ENCODE peak calls at places on chromosomes 6 and 20, in five cellular contexts. One of them, this sample, is unnamed.

GRCh38 chr6:10759312-10759839 is 11.8 kb downstream of the TMEM14B start:
- DNase-seq in endodermal cell: peak; percentile 59
- DNase-seq in left lung: no peak
- DNase-seq in RPMI7951: peak; percentile 95
- DNase-seq in germinal center: peak; percentile 19
- DNase-seq in this sample: peak; percentile 64

GRCh38 chr6:51926125-51926524 is 161.3 kb downstream of the PKHD1 start:
- DNase-seq in germinal center: no peak
- DNase-seq in left lung: no peak
- DNase-seq in endodermal cell: no peak
- DNase-seq in RPMI7951: no peak
- DNase-seq in this sample: no peak

GRCh38 chr6:135146160-135146920 is 34.8 kb upstream of the MYB start:
- DNase-seq in germinal center: no peak
- DNase-seq in left lung: no peak
- DNase-seq in endodermal cell: no peak
- DNase-seq in RPMI7951: peak; percentile 16
- DNase-seq in this sample: no peak

GRCh38 chr20:64229537-64230061 is 25.9 kb upstream of the PCMTD2 start:
- DNase-seq in RPMI7951: no peak
- DNase-seq in germinal center: no peak
- DNase-seq in endodermal cell: no peak
- DNase-seq in left lung: no peak
- DNase-seq in this sample: no peak

GRCh38 chr6:54992789-54993188 is 146.2 kb downstream of the FAM83B start:
- DNase-seq in endodermal cell: peak; percentile 70
- DNase-seq in germinal center: no peak
- DNase-seq in left lung: no peak
- DNase-seq in RPMI7951: no peak
- DNase-seq in this sample: peak; percentile 15

GRCh38 chr20:36355469-36356171 is 49.5 kb downstream of the DLGAP4 start:
- DNase-seq in germinal center: no peak
- DNase-seq in left lung: no peak
- DNase-seq in RPMI7951: peak; percentile 24
- DNase-seq in endodermal cell: no peak
- DNase-seq in this sample: no peak

GRCh38 chr6:150366118-150366778 is 2.6 kb upstream of the IYD start:
- DNase-seq in endodermal cell: no peak
- DNase-seq in RPMI7951: no peak
- DNase-seq in germinal center: no peak
- DNase-seq in left lung: no peak
- DNase-seq in this sample: no peak

GRCh38 chr20:20367681-20368413 is at the start of gene INSM1:
- DNase-seq in endodermal cell: peak; percentile 76
- DNase-seq in germinal center: peak; percentile 57
- DNase-seq in left lung: no peak
- DNase-seq in RPMI7951: no peak
- DNase-seq in this sample: no peak

GRCh38 chr6:117346142-117346930 is 79.4 kb downstream of the ROS1 start:
- DNase-seq in endodermal cell: no peak
- DNase-seq in germinal center: no peak
- DNase-seq in left lung: no peak
- DNase-seq in RPMI7951: peak; percentile 50
- DNase-seq in this sample: peak; percentile 28

GRCh38 chr6:47300417-47300816 is 9.3 kb downstream of the TNFRSF21 start:
- DNase-seq in left lung: no peak
- DNase-seq in germinal center: no peak
- DNase-seq in endodermal cell: no peak
- DNase-seq in RPMI7951: no peak
- DNase-seq in this sample: no peak

GRCh38 chr6:139778113-139778512 is 403.7 kb upstream of the CITED2 start:
- DNase-seq in RPMI7951: no peak
- DNase-seq in endodermal cell: no peak
- DNase-seq in germinal center: no peak
- DNase-seq in left lung: no peak
- DNase-seq in this sample: no peak

GRCh38 chr6:71419954-71420692 is 131.5 kb downstream of the OGFRL1 start:
- DNase-seq in RPMI7951: peak; percentile 49
- DNase-seq in left lung: peak; percentile 50
- DNase-seq in germinal center: peak; percentile 25
- DNase-seq in endodermal cell: no peak
- DNase-seq in this sample: no peak

GRCh38 chr20:3760980-3761379 is 6.6 kb downstream of the ADISSP start:
- DNase-seq in left lung: no peak
- DNase-seq in germinal center: no peak
- DNase-seq in RPMI7951: no peak
- DNase-seq in endodermal cell: no peak
- DNase-seq in this sample: peak; percentile 46

GRCh38 chr20:59992531-59992930 is 34.3 kb downstream of the CDH26 start:
- DNase-seq in RPMI7951: no peak
- DNase-seq in endodermal cell: no peak
- DNase-seq in left lung: no peak
- DNase-seq in germinal center: no peak
- DNase-seq in this sample: no peak

GRCh38 chr6:16432075-16433032 is 194.0 kb downstream of the GMPR start:
- DNase-seq in endodermal cell: no peak
- DNase-seq in left lung: peak; percentile 46
- DNase-seq in germinal center: peak; percentile 43
- DNase-seq in RPMI7951: peak; percentile 37
- DNase-seq in this sample: no peak

GRCh38 chr6:7414811-7415210 is 25.2 kb downstream of the RIOK1 start:
- DNase-seq in left lung: no peak
- DNase-seq in RPMI7951: peak; percentile 17
- DNase-seq in germinal center: no peak
- DNase-seq in endodermal cell: no peak
- DNase-seq in this sample: no peak

GRCh38 chr6:162621246-162621645 is 106.3 kb downstream of the PRKN start:
- DNase-seq in endodermal cell: peak; percentile 63
- DNase-seq in germinal center: no peak
- DNase-seq in left lung: no peak
- DNase-seq in RPMI7951: peak; percentile 4
- DNase-seq in this sample: no peak

GRCh38 chr20:1203630-1204029 is 376 bp downstream of the C20orf202 start:
- DNase-seq in left lung: no peak
- DNase-seq in RPMI7951: no peak
- DNase-seq in endodermal cell: peak; percentile 3
- DNase-seq in germinal center: no peak
- DNase-seq in this sample: no peak

GRCh38 chr6:47419621-47420020 is 58.0 kb upstream of the CD2AP start:
- DNase-seq in endodermal cell: no peak
- DNase-seq in RPMI7951: no peak
- DNase-seq in germinal center: no peak
- DNase-seq in left lung: no peak
- DNase-seq in this sample: no peak

GRCh38 chr6:140193269-140193668 is 818.8 kb upstream of the CITED2 start:
- DNase-seq in endodermal cell: no peak
- DNase-seq in RPMI7951: no peak
- DNase-seq in left lung: no peak
- DNase-seq in germinal center: no peak
- DNase-seq in this sample: peak; percentile 8

GRCh38 chr6:73704260-73704659 is 8.3 kb downstream of the CD109 start:
- DNase-seq in left lung: no peak
- DNase-seq in endodermal cell: no peak
- DNase-seq in RPMI7951: peak; percentile 99
- DNase-seq in germinal center: no peak
- DNase-seq in this sample: no peak

GRCh38 chr6:163356324-163356723 is 58.2 kb upstream of the QKI start:
- DNase-seq in endodermal cell: peak; percentile 71
- DNase-seq in left lung: peak; percentile 74
- DNase-seq in germinal center: peak; percentile 17
- DNase-seq in RPMI7951: peak; percentile 88
- DNase-seq in this sample: no peak

GRCh38 chr6:162184465-162184864 is 543.1 kb downstream of the PRKN start:
- DNase-seq in endodermal cell: no peak
- DNase-seq in germinal center: no peak
- DNase-seq in left lung: no peak
- DNase-seq in RPMI7951: no peak
- DNase-seq in this sample: no peak

GRCh38 chr6:152338335-152339125 is 298.6 kb downstream of the SYNE1 start:
- DNase-seq in left lung: peak; percentile 38
- DNase-seq in endodermal cell: peak; percentile 83
- DNase-seq in germinal center: peak; percentile 48
- DNase-seq in RPMI7951: peak; percentile 28
- DNase-seq in this sample: peak; percentile 42

GRCh38 chr20:944774-945410 is 28.8 kb upstream of the ANGPT4 start:
- DNase-seq in RPMI7951: no peak
- DNase-seq in endodermal cell: peak; percentile 62
- DNase-seq in left lung: no peak
- DNase-seq in germinal center: no peak
- DNase-seq in this sample: no peak